ENCODE peak calls at places on chromosome 6, in nine cellular contexts. E is SJSA1; W is transverse colon; J is left ventricle myocardium inferior; B is H1; F is neuronal stem cell; Z is tibial artery; N is CD4-positive, alpha-beta T cell; C is IMR-90. R is an unnamed sample. For H3K9me3, the result is how much of the 10 kb centered on the place peaks cover.

GRCh38 chr6:158955265-158955664 is 44.7 kb downstream of the RSPH3 start:
- DNase-seq in E (no peak), W (no peak), J (no peak), B (no peak), F (no peak), Z (no peak), N (no peak), C (no peak), R (no peak)

GRCh38 chr6:54617730-54618129 is 228.8 kb upstream of the FAM83B start:
- DNase-seq in E (no peak), W (no peak), J (no peak), B (no peak), F (no peak), Z (no peak), N (no peak), C (peak), R (no peak)

GRCh38 chr6:156779206-156780116 is 2.3 kb downstream of the ARID1B start:
- DNase-seq in E (no peak), W (peak), J (peak), B (no peak), F (peak), Z (peak), N (peak), C (no peak), R (no peak)

GRCh38 chr6:165805604-165806003 is 142.6 kb upstream of the PDE10A start:
- DNase-seq in E (no peak), W (no peak), J (no peak), B (no peak), F (no peak), Z (no peak), N (no peak), C (no peak), R (no peak)

GRCh38 chr6:149094934-149095341 is 222.6 kb upstream of the TAB2 start:
- DNase-seq in E (no peak), W (no peak), J (no peak), B (no peak), F (no peak), Z (no peak), N (no peak), C (peak), R (no peak)

GRCh38 chr6:31738048-31738979 is 1.5 kb upstream of the MSH5 start:
- DNase-seq in E (peak), W (peak), J (no peak), B (no peak), F (peak), Z (no peak), N (peak), C (peak), R (peak)

GRCh38 chr6:16276991-16277981 is 38.9 kb downstream of the GMPR start:
- DNase-seq in E (peak), W (peak), J (peak), B (peak), F (peak), Z (peak), N (no peak), C (peak), R (peak)

GRCh38 chr6:166005846-166006592 is 161.6 kb downstream of the TBXT start:
- DNase-seq in E (peak), W (peak), J (peak), B (no peak), F (no peak), Z (peak), N (no peak), C (peak), R (no peak)

GRCh38 chr6:3773696-3774298 is 22.3 kb upstream of the PXDC1 start:
- DNase-seq in E (no peak), W (no peak), J (peak), B (no peak), F (no peak), Z (no peak), N (no peak), C (no peak), R (no peak)

GRCh38 chr6:33746036-33746600 is 587 bp downstream of the IP6K3 start:
- DNase-seq in E (peak), W (peak), J (peak), B (no peak), F (no peak), Z (peak), N (no peak), C (peak), R (no peak)

GRCh38 chr6:85405175-85405852 is 44.6 kb upstream of the NT5E start:
- DNase-seq in E (no peak), W (peak), J (no peak), B (no peak), F (no peak), Z (no peak), N (no peak), C (peak), R (no peak)

GRCh38 chr6:17493286-17493685 is 99.9 kb downstream of the CAP2 start:
- DNase-seq in E (peak), W (no peak), J (no peak), B (no peak), F (no peak), Z (no peak), N (no peak), C (peak), R (no peak)

GRCh38 chr6:108557494-108558371 is 3.0 kb upstream of the FOXO3 start:
- DNase-seq in E (no peak), W (peak), J (peak), B (no peak), F (peak), Z (peak), N (peak), C (peak), R (peak)

GRCh38 chr6:130240232-130240631 is 17.5 kb upstream of the SAMD3 start:
- DNase-seq in E (no peak), W (no peak), J (no peak), B (no peak), F (no peak), Z (no peak), N (no peak), C (peak), R (no peak)

GRCh38 chr6:87822011-87822410 is 120.0 kb upstream of the AKIRIN2 start:
- DNase-seq in E (no peak), W (no peak), J (no peak), B (no peak), F (no peak), Z (no peak), N (no peak), C (peak), R (no peak)

GRCh38 chr6:155100087-155100486 is 105.0 kb downstream of the TIAM2 start:
- DNase-seq in E (no peak), W (no peak), J (peak), B (no peak), F (no peak), Z (no peak), N (no peak), C (peak), R (no peak)

GRCh38 chr6:54085047-54085446 is 26.2 kb upstream of the MLIP start:
- DNase-seq in E (no peak), W (no peak), J (no peak), B (no peak), F (no peak), Z (no peak), N (no peak), C (no peak), R (no peak)

GRCh38 chr6:7914991-7915789 is 4.6 kb upstream of the TXNDC5 start:
- DNase-seq in E (peak), W (no peak), J (peak), B (no peak), F (no peak), Z (no peak), N (no peak), C (peak), R (no peak)

GRCh38 chr6:56314683-56315523 is 67.5 kb upstream of the COL21A1 start:
- DNase-seq in E (no peak), W (no peak), J (no peak), B (no peak), F (peak), Z (no peak), N (no peak), C (peak), R (no peak)

GRCh38 chr6:114364295-114364694 is 21.5 kb upstream of the HS3ST5 start:
- DNase-seq in E (peak), W (no peak), J (no peak), B (no peak), F (no peak), Z (no peak), N (no peak), C (peak), R (no peak)

GRCh38 chr6:95687839-95688238 is 110.5 kb downstream of the MANEA start:
- DNase-seq in E (no peak), W (no peak), J (no peak), B (no peak), F (no peak), Z (no peak), N (no peak), C (no peak), R (no peak)

GRCh38 chr6:12504325-12504966 is 212.1 kb upstream of the PHACTR1 start:
- DNase-seq in E (no peak), W (peak), J (no peak), B (no peak), F (no peak), Z (no peak), N (no peak), C (peak), R (no peak)

GRCh38 chr6:84554069-84554468 is 210.3 kb downstream of the TBX18 start:
- DNase-seq in E (no peak), W (no peak), J (no peak), B (no peak), F (no peak), Z (no peak), N (no peak), C (peak), R (peak)

GRCh38 chr6:48087448-48087847 is 23.5 kb downstream of the PTCHD4 start:
- DNase-seq in E (no peak), W (no peak), J (no peak), B (no peak), F (no peak), Z (no peak), N (no peak), C (peak), R (no peak)

GRCh38 chr6:159174263-159174974 is 5.2 kb downstream of the FNDC1 start:
- DNase-seq in E (peak), W (peak), J (peak), B (no peak), F (peak), Z (peak), N (peak), C (peak), R (peak)

GRCh38 chr6:159831373-159831679 is 31.2 kb downstream of the PNLDC1 start:
- DNase-seq in E (no peak), W (no peak), J (no peak), B (no peak), F (no peak), Z (peak), N (no peak), C (no peak), R (no peak)

GRCh38 chr6:139801571-139802321 is 427.3 kb upstream of the CITED2 start:
- DNase-seq in E (no peak), W (no peak), J (no peak), B (no peak), F (no peak), Z (no peak), N (no peak), C (peak), R (no peak)

GRCh38 chr6:134420638-134421181 is 102.8 kb upstream of the SGK1 start:
- DNase-seq in E (peak), W (no peak), J (no peak), B (no peak), F (no peak), Z (no peak), N (no peak), C (peak), R (no peak)

GRCh38 chr6:139173172-139173571 is 38.3 kb downstream of the HECA start:
- DNase-seq in E (no peak), W (no peak), J (no peak), B (no peak), F (no peak), Z (no peak), N (no peak), C (peak), R (no peak)

GRCh38 chr6:4603291-4603690 is 172.9 kb upstream of the CDYL start:
- DNase-seq in E (peak), W (peak), J (peak), B (no peak), F (no peak), Z (peak), N (no peak), C (peak), R (peak)

GRCh38 chr6:106082735-106083398 is 3.3 kb upstream of the PRDM1 start:
- DNase-seq in E (no peak), W (no peak), J (no peak), B (no peak), F (no peak), Z (no peak), N (no peak), C (peak), R (no peak)

GRCh38 chr6:43076928-43077809 is 1.1 kb downstream of the PTK7 start:
- DNase-seq in E (peak), W (no peak), J (no peak), B (no peak), F (no peak), Z (no peak), N (no peak), C (peak), R (no peak)

GRCh38 chr6:64062960-64063683 is 427.5 kb downstream of the PHF3 start:
- DNase-seq in E (no peak), W (no peak), J (no peak), B (no peak), F (no peak), Z (no peak), N (no peak), C (peak), R (no peak)

GRCh38 chr6:25006565-25007001 is 70.8 kb upstream of the RIPOR2 start:
- DNase-seq in E (no peak), W (peak), J (peak), B (no peak), F (no peak), Z (peak), N (no peak), C (no peak), R (peak)

GRCh38 chr6:27451660-27452390 is 21.1 kb downstream of the ZNF184 start:
- DNase-seq in E (no peak), W (no peak), J (no peak), B (no peak), F (no peak), Z (no peak), N (no peak), C (no peak), R (no peak)
- H3K9me3 ChIP-seq in E (under half), W (half or more), J (half or more), B (half or more), F (half or more), Z (under half), N (half or more), C (half or more), R (half or more)

GRCh38 chr6:76275746-76276145 is 203.3 kb upstream of the IMPG1 start:
- DNase-seq in E (no peak), W (no peak), J (no peak), B (no peak), F (no peak), Z (no peak), N (no peak), C (no peak), R (no peak)
- H3K9me3 ChIP-seq in E (under half), W (under half), J (half or more), B (under half), F (under half), Z (under half), N (under half), C (under half), R (under half)

GRCh38 chr6:117619178-117619577 is 16.9 kb upstream of the GOPC start:
- DNase-seq in E (no peak), W (no peak), J (no peak), B (no peak), F (no peak), Z (no peak), N (no peak), C (no peak), R (no peak)

GRCh38 chr6:117629119-117629518 is 26.8 kb upstream of the GOPC start:
- DNase-seq in E (no peak), W (no peak), J (no peak), B (no peak), F (no peak), Z (no peak), N (no peak), C (no peak), R (no peak)

GRCh38 chr6:117627533-117627932 is 25.2 kb upstream of the GOPC start:
- DNase-seq in E (no peak), W (no peak), J (no peak), B (no peak), F (no peak), Z (no peak), N (no peak), C (no peak), R (no peak)

GRCh38 chr6:117624869-117625481 is 22.7 kb upstream of the GOPC start:
- DNase-seq in E (no peak), W (no peak), J (no peak), B (no peak), F (no peak), Z (no peak), N (no peak), C (no peak), R (no peak)
- H3K9me3 ChIP-seq in E (under half), W (under half), J (under half), B (under half), F (under half), Z (under half), N (under half), C (under half), R (under half)

DNA sequence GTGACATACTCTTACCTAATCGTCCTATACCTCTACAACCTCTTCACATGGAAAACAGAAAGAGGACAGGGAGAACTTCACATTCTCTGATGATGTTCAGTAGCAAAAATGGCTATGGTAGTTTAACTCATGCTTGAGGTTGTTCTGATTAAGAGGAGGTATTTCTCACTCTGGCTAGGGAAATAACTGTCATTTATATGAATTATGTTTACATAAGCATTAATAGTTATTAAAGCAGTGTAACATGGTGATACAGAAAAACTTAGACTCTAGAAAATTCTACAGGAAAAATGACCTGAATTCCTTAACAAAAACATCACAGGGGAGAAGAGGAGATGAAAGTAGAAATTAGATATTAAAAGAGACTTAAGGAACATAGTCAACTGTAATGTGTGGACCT is 57.3 kb downstream of the MAP3K5 start:
- DNase-seq in E (no peak), W (no peak), J (no peak), B (no peak), F (no peak), Z (no peak), N (no peak), C (no peak), R (no peak)
- H3K9me3 ChIP-seq in E (under half), W (under half), J (under half), B (under half), F (under half), Z (under half), N (under half), C (under half), R (under half)

GRCh38 chr6:27214126-27214601 is 33.3 kb upstream of the PRSS16 start:
- DNase-seq in E (no peak), W (no peak), J (no peak), B (no peak), F (no peak), Z (no peak), N (no peak), C (no peak), R (no peak)
- H3K9me3 ChIP-seq in E (under half), W (under half), J (under half), B (under half), F (under half), Z (under half), N (under half), C (under half), R (under half)

GRCh38 chr6:76495909-76496308 is 423.4 kb upstream of the IMPG1 start:
- DNase-seq in E (no peak), W (no peak), J (no peak), B (no peak), F (no peak), Z (no peak), N (no peak), C (no peak), R (no peak)
- H3K9me3 ChIP-seq in E (under half), W (under half), J (under half), B (under half), F (under half), Z (under half), N (under half), C (under half), R (under half)

DNA sequence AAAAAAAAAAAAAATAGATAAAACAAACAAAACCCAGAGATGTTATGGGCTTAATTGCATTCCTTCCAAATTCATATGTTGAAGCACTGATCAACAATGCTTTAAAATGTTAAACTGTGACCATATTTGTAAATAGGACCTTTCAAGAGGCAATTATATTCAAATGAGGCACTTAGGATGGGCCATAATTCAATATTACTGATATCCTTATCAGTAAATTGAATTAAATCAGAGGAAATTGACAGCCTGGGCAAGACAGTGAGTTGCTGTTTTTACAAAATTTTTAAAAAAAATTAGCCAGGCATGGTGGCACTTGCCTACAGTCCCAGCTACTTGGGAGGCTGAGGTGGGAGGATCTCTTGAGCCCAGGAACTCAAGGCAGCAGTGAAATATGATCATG is 364.1 kb downstream of the GJA1 start:
- DNase-seq in E (no peak), W (no peak), J (no peak), B (no peak), F (no peak), Z (no peak), N (no peak), C (no peak), R (no peak)
- H3K9me3 ChIP-seq in E (under half), W (under half), J (under half), B (under half), F (under half), Z (under half), N (under half), C (under half), R (under half)

GRCh38 chr6:170157567-170158218 is 133.2 kb downstream of the DLL1 start:
- DNase-seq in E (no peak), W (no peak), J (no peak), B (no peak), F (no peak), Z (no peak), N (no peak), C (no peak), R (no peak)
- H3K9me3 ChIP-seq in E (under half), W (under half), J (under half), B (under half), F (under half), Z (under half), N (under half), C (under half), R (under half)